ENCODE peak calls at places on chromosomes 16 and 17, in four cellular contexts. One of them, this sample, is unnamed.

GRCh38 chr17:79511471-79511870 is 99.4 kb downstream of the RBFOX3 start:
- DNase-seq in coronary artery: no peak
- DNase-seq in brain microvascular endothelial cell: no peak
- DNase-seq in neural progenitor cell: no peak
- DNase-seq in this sample: no peak

GRCh38 chr17:66398617-66399016 is 96.2 kb downstream of the PRKCA start:
- DNase-seq in coronary artery: no peak
- DNase-seq in brain microvascular endothelial cell: no peak
- DNase-seq in neural progenitor cell: no peak
- DNase-seq in this sample: no peak

GRCh38 chr17:32006957-32007462 is at the start of gene LRRC37B:
- DNase-seq in coronary artery: peak; percentile 88
- DNase-seq in brain microvascular endothelial cell: peak; percentile 63
- DNase-seq in neural progenitor cell: peak; percentile 91
- DNase-seq in this sample: peak; percentile 43

GRCh38 chr17:10217916-10218315 is 19.5 kb upstream of the GAS7 start:
- DNase-seq in coronary artery: no peak
- DNase-seq in brain microvascular endothelial cell: no peak
- DNase-seq in neural progenitor cell: no peak
- DNase-seq in this sample: no peak

GRCh38 chr17:63676540-63676933 is 23.4 kb downstream of the LIMD2 start:
- DNase-seq in coronary artery: no peak
- DNase-seq in brain microvascular endothelial cell: no peak
- DNase-seq in neural progenitor cell: peak; percentile 16
- DNase-seq in this sample: no peak

GRCh38 chr16:66273644-66274334 is 92.7 kb upstream of the CDH5 start:
- DNase-seq in coronary artery: peak; percentile 57
- DNase-seq in brain microvascular endothelial cell: no peak
- DNase-seq in neural progenitor cell: no peak
- DNase-seq in this sample: peak; percentile 42

GRCh38 chr17:49399995-49400394 is 14.7 kb downstream of the PHB1 start:
- DNase-seq in coronary artery: no peak
- DNase-seq in brain microvascular endothelial cell: no peak
- DNase-seq in neural progenitor cell: no peak
- DNase-seq in this sample: no peak

GRCh38 chr16:67555795-67556212 is 6.5 kb upstream of the CTCF start:
- DNase-seq in coronary artery: no peak
- DNase-seq in brain microvascular endothelial cell: peak; percentile 36
- DNase-seq in neural progenitor cell: no peak
- DNase-seq in this sample: peak; percentile 77

GRCh38 chr17:31313982-31314787 is at the start of gene EVI2B:
- DNase-seq in coronary artery: no peak
- DNase-seq in brain microvascular endothelial cell: peak; percentile 58
- DNase-seq in neural progenitor cell: no peak
- DNase-seq in this sample: peak; percentile 46

GRCh38 chr16:71882505-71883192 is 1.3 kb downstream of the ZNF821 start:
- DNase-seq in coronary artery: no peak
- DNase-seq in brain microvascular endothelial cell: peak; percentile 76
- DNase-seq in neural progenitor cell: peak; percentile 86
- DNase-seq in this sample: peak; percentile 66

GRCh38 chr17:8147141-8147804 is 4.9 kb downstream of the PER1 start:
- DNase-seq in coronary artery: peak; percentile 76
- DNase-seq in brain microvascular endothelial cell: no peak
- DNase-seq in neural progenitor cell: no peak
- DNase-seq in this sample: no peak

GRCh38 chr16:50547340-50547865 is 793 bp upstream of the NKD1 start:
- DNase-seq in coronary artery: no peak
- DNase-seq in brain microvascular endothelial cell: no peak
- DNase-seq in neural progenitor cell: peak; percentile 77
- DNase-seq in this sample: no peak

GRCh38 chr16:58464047-58464915 is 35.7 kb upstream of the NDRG4 start:
- DNase-seq in coronary artery: no peak
- DNase-seq in brain microvascular endothelial cell: no peak
- DNase-seq in neural progenitor cell: peak; percentile 71
- DNase-seq in this sample: no peak

GRCh38 chr16:1552129-1552528 is 18.7 kb downstream of the TMEM204 start:
- DNase-seq in coronary artery: no peak
- DNase-seq in brain microvascular endothelial cell: no peak
- DNase-seq in neural progenitor cell: no peak
- DNase-seq in this sample: no peak

GRCh38 chr17:28716740-28717577 is 709 bp downstream of the RAB34 start:
- DNase-seq in coronary artery: no peak
- DNase-seq in brain microvascular endothelial cell: peak; percentile 14
- DNase-seq in neural progenitor cell: peak; percentile 78
- DNase-seq in this sample: no peak

GRCh38 chr17:21119247-21119944 is 7.4 kb upstream of the DHRS7B start:
- DNase-seq in coronary artery: peak; percentile 81
- DNase-seq in brain microvascular endothelial cell: peak; percentile 52
- DNase-seq in neural progenitor cell: peak; percentile 73
- DNase-seq in this sample: peak; percentile 44

GRCh38 chr16:81654346-81654745 is 124.7 kb upstream of the PLCG2 start:
- DNase-seq in coronary artery: no peak
- DNase-seq in brain microvascular endothelial cell: no peak
- DNase-seq in neural progenitor cell: no peak
- DNase-seq in this sample: peak; percentile 15

GRCh38 chr17:31100840-31101239 is 6.1 kb downstream of the NF1 start:
- DNase-seq in coronary artery: no peak
- DNase-seq in brain microvascular endothelial cell: no peak
- DNase-seq in neural progenitor cell: peak; percentile 41
- DNase-seq in this sample: no peak

GRCh38 chr17:7580631-7581554 is 1.5 kb downstream of the CD68 start:
- DNase-seq in coronary artery: no peak
- DNase-seq in brain microvascular endothelial cell: no peak
- DNase-seq in neural progenitor cell: no peak
- DNase-seq in this sample: no peak

GRCh38 chr16:83952587-83952939 is 477 bp upstream of the OSGIN1 start:
- DNase-seq in coronary artery: no peak
- DNase-seq in brain microvascular endothelial cell: no peak
- DNase-seq in neural progenitor cell: no peak
- DNase-seq in this sample: no peak

GRCh38 chr17:19766421-19767270 is 18.5 kb upstream of the ALDH3A1 start:
- DNase-seq in coronary artery: peak; percentile 86
- DNase-seq in brain microvascular endothelial cell: peak; percentile 33
- DNase-seq in neural progenitor cell: peak; percentile 84
- DNase-seq in this sample: peak; percentile 47

GRCh38 chr16:74868501-74868900 is 93.9 kb upstream of the FA2H start:
- DNase-seq in coronary artery: no peak
- DNase-seq in brain microvascular endothelial cell: peak; percentile 37
- DNase-seq in neural progenitor cell: peak; percentile 61
- DNase-seq in this sample: peak; percentile 18

GRCh38 chr17:82884923-82885322 is 45.1 kb upstream of the ZNF750 start:
- DNase-seq in coronary artery: no peak
- DNase-seq in brain microvascular endothelial cell: no peak
- DNase-seq in neural progenitor cell: no peak
- DNase-seq in this sample: no peak

GRCh38 chr16:25012525-25012991 is 2.6 kb downstream of the ARHGAP17 start:
- DNase-seq in coronary artery: no peak
- DNase-seq in brain microvascular endothelial cell: peak; percentile 70
- DNase-seq in neural progenitor cell: no peak
- DNase-seq in this sample: peak; percentile 90

GRCh38 chr17:32496348-32497078 is 9.7 kb downstream of the CDK5R1 start:
- DNase-seq in coronary artery: no peak
- DNase-seq in brain microvascular endothelial cell: peak; percentile 75
- DNase-seq in neural progenitor cell: no peak
- DNase-seq in this sample: peak; percentile 77

GRCh38 chr16:49532243-49532870 is 158.8 kb downstream of the C16orf78 start:
- DNase-seq in coronary artery: no peak
- DNase-seq in brain microvascular endothelial cell: no peak
- DNase-seq in neural progenitor cell: peak; percentile 59
- DNase-seq in this sample: no peak

GRCh38 chr17:76007131-76007849 is 6.6 kb downstream of the CDK3 start:
- DNase-seq in coronary artery: no peak
- DNase-seq in brain microvascular endothelial cell: no peak
- DNase-seq in neural progenitor cell: no peak
- DNase-seq in this sample: no peak

GRCh38 chr16:1713933-1714332 is 7.9 kb downstream of the MAPK8IP3 start:
- DNase-seq in coronary artery: no peak
- DNase-seq in brain microvascular endothelial cell: no peak
- DNase-seq in neural progenitor cell: no peak
- DNase-seq in this sample: no peak

GRCh38 chr16:78227855-78228254 is 128.4 kb downstream of the WWOX start:
- DNase-seq in coronary artery: no peak
- DNase-seq in brain microvascular endothelial cell: no peak
- DNase-seq in neural progenitor cell: peak; percentile 45
- DNase-seq in this sample: no peak
- TF ChIP-seq CTCF in coronary artery: no peak
- TF ChIP-seq CTCF in brain microvascular endothelial cell: no peak
- TF ChIP-seq CTCF in neural progenitor cell: peak; percentile 53
- TF ChIP-seq CTCF in this sample: no peak

GRCh38 chr17:57852041-57852954 is 2.5 kb upstream of the MRPS23 start:
- DNase-seq in coronary artery: no peak
- DNase-seq in brain microvascular endothelial cell: no peak
- DNase-seq in neural progenitor cell: no peak
- DNase-seq in this sample: no peak

GRCh38 chr17:57849163-57849873 is 526 bp downstream of the MRPS23 start:
- DNase-seq in coronary artery: no peak
- DNase-seq in brain microvascular endothelial cell: no peak
- DNase-seq in neural progenitor cell: no peak
- DNase-seq in this sample: no peak

GRCh38 chr17:57852955-57853328 is 3.1 kb upstream of the MRPS23 start:
- DNase-seq in coronary artery: no peak
- DNase-seq in brain microvascular endothelial cell: no peak
- DNase-seq in neural progenitor cell: no peak
- DNase-seq in this sample: no peak

GRCh38 chr17:57853695-57854094 is 3.9 kb upstream of the MRPS23 start:
- DNase-seq in coronary artery: peak; percentile 92
- DNase-seq in brain microvascular endothelial cell: no peak
- DNase-seq in neural progenitor cell: no peak
- DNase-seq in this sample: no peak

GRCh38 chr17:57849874-57850754 is at the start of gene MRPS23:
- DNase-seq in coronary artery: peak; percentile 98
- DNase-seq in brain microvascular endothelial cell: peak; percentile 99
- DNase-seq in neural progenitor cell: peak; percentile 99
- DNase-seq in this sample: peak; percentile 99
- TF ChIP-seq CTCF in coronary artery: no peak
- TF ChIP-seq CTCF in brain microvascular endothelial cell: no peak
- TF ChIP-seq CTCF in neural progenitor cell: no peak
- TF ChIP-seq CTCF in this sample: no peak

GRCh38 chr16:28990375-28991040 is 5.7 kb downstream of the LAT start:
- DNase-seq in coronary artery: no peak
- DNase-seq in brain microvascular endothelial cell: no peak
- DNase-seq in neural progenitor cell: no peak
- DNase-seq in this sample: no peak
- TF ChIP-seq CTCF in coronary artery: no peak
- TF ChIP-seq CTCF in brain microvascular endothelial cell: no peak
- TF ChIP-seq CTCF in neural progenitor cell: no peak
- TF ChIP-seq CTCF in this sample: no peak

GRCh38 chr16:4927661-4928060 is 9.3 kb downstream of the PPL start:
- DNase-seq in coronary artery: no peak
- DNase-seq in brain microvascular endothelial cell: no peak
- DNase-seq in neural progenitor cell: no peak
- DNase-seq in this sample: no peak
- TF ChIP-seq CTCF in coronary artery: no peak
- TF ChIP-seq CTCF in brain microvascular endothelial cell: no peak
- TF ChIP-seq CTCF in neural progenitor cell: no peak
- TF ChIP-seq CTCF in this sample: no peak

GRCh38 chr16:5416013-5416412 is 318.4 kb upstream of the EEF2KMT start:
- DNase-seq in coronary artery: no peak
- DNase-seq in brain microvascular endothelial cell: no peak
- DNase-seq in neural progenitor cell: no peak
- DNase-seq in this sample: no peak

GRCh38 chr16:5412721-5413120 is 315.1 kb upstream of the EEF2KMT start:
- DNase-seq in coronary artery: no peak
- DNase-seq in brain microvascular endothelial cell: no peak
- DNase-seq in neural progenitor cell: peak; percentile 72
- DNase-seq in this sample: no peak

GRCh38 chr16:5415123-5415522 is 317.5 kb upstream of the EEF2KMT start:
- DNase-seq in coronary artery: no peak
- DNase-seq in brain microvascular endothelial cell: no peak
- DNase-seq in neural progenitor cell: peak; percentile 37
- DNase-seq in this sample: no peak
- TF ChIP-seq CTCF in coronary artery: no peak
- TF ChIP-seq CTCF in brain microvascular endothelial cell: no peak
- TF ChIP-seq CTCF in neural progenitor cell: peak; percentile 42
- TF ChIP-seq CTCF in this sample: no peak

GRCh38 chr16:5065368-5065767 is 388 bp downstream of the C16orf89 start:
- DNase-seq in coronary artery: no peak
- DNase-seq in brain microvascular endothelial cell: no peak
- DNase-seq in neural progenitor cell: no peak
- DNase-seq in this sample: no peak

GRCh38 chr16:5062051-5062450 is 3.7 kb downstream of the C16orf89 start:
- DNase-seq in coronary artery: no peak
- DNase-seq in brain microvascular endothelial cell: no peak
- DNase-seq in neural progenitor cell: no peak
- DNase-seq in this sample: no peak

GRCh38 chr16:5065813-5066212 is at the start of gene C16orf89:
- DNase-seq in coronary artery: no peak
- DNase-seq in brain microvascular endothelial cell: no peak
- DNase-seq in neural progenitor cell: no peak
- DNase-seq in this sample: no peak

GRCh38 chr16:5064915-5065314 is 841 bp downstream of the C16orf89 start:
- DNase-seq in coronary artery: no peak
- DNase-seq in brain microvascular endothelial cell: peak; percentile 26
- DNase-seq in neural progenitor cell: no peak
- DNase-seq in this sample: no peak

DNA sequence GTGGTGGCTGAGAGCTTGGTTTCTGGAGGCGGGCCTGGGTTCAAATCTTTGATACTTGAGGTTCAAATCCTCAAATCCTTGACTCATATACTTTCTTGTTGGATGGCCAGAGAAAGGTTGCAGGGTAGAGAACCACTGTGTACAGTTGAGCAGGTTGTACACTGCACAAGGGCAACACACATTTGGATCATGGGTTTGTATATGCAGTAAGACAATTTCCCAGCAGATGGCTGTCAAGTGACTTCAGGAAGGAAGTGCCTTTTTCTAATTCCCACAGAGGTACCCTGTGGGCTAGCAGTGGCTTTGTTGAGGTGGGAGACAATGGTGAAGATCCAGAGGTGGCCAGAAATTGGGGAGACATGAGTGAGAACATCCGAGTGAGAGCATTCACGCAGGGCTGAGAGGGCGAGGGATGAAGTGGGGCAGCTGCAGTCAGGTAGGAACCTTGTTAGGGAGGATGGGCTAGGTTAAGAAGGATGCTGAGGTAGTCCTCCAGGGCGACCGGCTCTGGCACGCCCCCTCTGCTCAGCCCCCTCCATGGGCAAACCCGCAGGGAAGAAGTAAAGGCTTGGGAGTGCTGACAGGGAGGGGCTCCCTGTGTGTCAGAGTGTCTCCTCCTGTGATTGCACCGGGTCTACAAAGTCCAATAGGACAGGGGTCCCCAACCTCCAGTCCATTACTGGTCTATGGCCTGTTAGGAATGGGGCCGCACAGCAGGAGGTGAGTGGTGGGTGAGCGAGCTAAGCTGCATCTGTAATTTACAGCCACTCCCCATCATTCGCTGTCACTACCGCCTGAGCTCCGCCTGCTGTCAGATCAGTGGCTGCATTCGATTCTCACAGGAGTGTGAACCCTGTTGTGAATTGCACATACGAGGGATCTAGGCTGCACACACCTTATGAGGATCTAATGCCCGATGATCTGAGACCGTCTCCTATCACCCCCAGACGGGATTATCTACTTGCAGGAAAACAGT is 2.7 kb downstream of the C16orf89 start:
- DNase-seq in coronary artery: no peak
- DNase-seq in brain microvascular endothelial cell: no peak
- DNase-seq in neural progenitor cell: peak; percentile 10
- DNase-seq in this sample: no peak
- TF ChIP-seq CTCF in coronary artery: no peak
- TF ChIP-seq CTCF in brain microvascular endothelial cell: peak; percentile 12
- TF ChIP-seq CTCF in neural progenitor cell: no peak
- TF ChIP-seq CTCF in this sample: peak; percentile 10

GRCh38 chr17:69046130-69046807 is 14.5 kb downstream of the ABCA9 start:
- DNase-seq in coronary artery: no peak
- DNase-seq in brain microvascular endothelial cell: no peak
- DNase-seq in neural progenitor cell: peak; percentile 51
- DNase-seq in this sample: no peak
- TF ChIP-seq CTCF in coronary artery: no peak
- TF ChIP-seq CTCF in brain microvascular endothelial cell: no peak
- TF ChIP-seq CTCF in neural progenitor cell: no peak
- TF ChIP-seq CTCF in this sample: no peak